ENCODE peak calls at places on chromosomes 16 and 17, in five cellular contexts. F is tibial nerve; J is MM.1S; M is heart left ventricle; D is CD8-positive, alpha-beta T cell. I is an unnamed sample. For H3K27me3, the result is how much of the 10 kb centered on the place peaks cover.

GRCh38 chr16:1225051-1225451 is at the start of gene TPSG1:
- DNase-seq in F (no peak), J (no peak), M (no peak), D (no peak), I (peak)

GRCh38 chr17:80795737-80796136 is 195.9 kb upstream of the CHMP6 start:
- DNase-seq in F (no peak), J (no peak), M (peak), D (no peak), I (no peak)

GRCh38 chr16:72877374-72878028 is 170.4 kb downstream of the ZFHX3 start:
- DNase-seq in F (no peak), J (no peak), M (no peak), D (no peak), I (peak)

GRCh38 chr17:18115517-18115916 is 7.0 kb downstream of the MYO15A start:
- DNase-seq in F (no peak), J (no peak), M (no peak), D (no peak), I (no peak)

GRCh38 chr16:71628810-71629209 is 2.8 kb downstream of the MARVELD3 start:
- DNase-seq in F (no peak), J (no peak), M (no peak), D (no peak), I (peak)

GRCh38 chr16:72172105-72173034 is at the start of gene PMFBP1:
- DNase-seq in F (peak), J (peak), M (peak), D (no peak), I (peak)

GRCh38 chr17:34725008-34725407 is 145.6 kb downstream of the TMEM132E start:
- DNase-seq in F (no peak), J (no peak), M (no peak), D (no peak), I (no peak)

GRCh38 chr16:82203198-82203597 is 33.2 kb upstream of the MPHOSPH6 start:
- DNase-seq in F (no peak), J (no peak), M (no peak), D (no peak), I (no peak)

GRCh38 chr17:75491680-75492079 is 23.7 kb downstream of the CASKIN2 start:
- DNase-seq in F (no peak), J (no peak), M (no peak), D (no peak), I (no peak)

GRCh38 chr17:19978206-19978802 is 676 bp upstream of the AKAP10 start:
- DNase-seq in F (no peak), J (peak), M (no peak), D (peak), I (peak)

GRCh38 chr17:58677204-58677880 is 14.5 kb downstream of the TEX14 start:
- DNase-seq in F (no peak), J (no peak), M (no peak), D (no peak), I (no peak)

GRCh38 chr16:30602595-30603277 is 7.5 kb downstream of the ZNF689 start:
- DNase-seq in F (no peak), J (no peak), M (no peak), D (no peak), I (no peak)

GRCh38 chr17:67570797-67571196 is 146.9 kb upstream of the NOL11 start:
- DNase-seq in F (no peak), J (no peak), M (no peak), D (no peak), I (no peak)

GRCh38 chr16:23082161-23082788 is 67.0 kb downstream of the USP31 start:
- DNase-seq in F (no peak), J (no peak), M (no peak), D (no peak), I (no peak)

GRCh38 chr16:30488764-30489595 is 16.4 kb downstream of the ITGAL start:
- DNase-seq in F (no peak), J (no peak), M (no peak), D (no peak), I (no peak)

GRCh38 chr17:7523033-7523432 is 25.8 kb upstream of the TNFSF12 start:
- DNase-seq in F (peak), J (peak), M (peak), D (peak), I (no peak)

GRCh38 chr17:8698142-8699050 is 46.2 kb downstream of the CCDC42 start:
- DNase-seq in F (no peak), J (no peak), M (peak), D (no peak), I (peak)

GRCh38 chr16:83606486-83607030 is 201.2 kb upstream of the HSBP1 start:
- DNase-seq in F (no peak), J (no peak), M (no peak), D (no peak), I (peak)

GRCh38 chr16:83792391-83792790 is 15.4 kb upstream of the HSBP1 start:
- DNase-seq in F (no peak), J (no peak), M (no peak), D (no peak), I (no peak)

GRCh38 chr17:74759941-74760340 is 11.5 kb downstream of the NHERF1 start:
- DNase-seq in F (no peak), J (no peak), M (no peak), D (peak), I (peak)

GRCh38 chr17:50482110-50482509 is 3.5 kb downstream of the RSAD1 start:
- DNase-seq in F (no peak), J (no peak), M (no peak), D (no peak), I (no peak)

GRCh38 chr16:72284042-72284789 is 112.3 kb upstream of the PMFBP1 start:
- DNase-seq in F (no peak), J (no peak), M (no peak), D (no peak), I (no peak)

GRCh38 chr17:78651551-78651950 is 74.4 kb upstream of the DNAH17 start:
- DNase-seq in F (no peak), J (no peak), M (no peak), D (no peak), I (no peak)

GRCh38 chr16:21224800-21225199 is 8.7 kb upstream of the ANKS4B start:
- DNase-seq in F (no peak), J (no peak), M (no peak), D (no peak), I (no peak)

GRCh38 chr16:21223787-21224186 is 9.7 kb upstream of the ANKS4B start:
- DNase-seq in F (no peak), J (peak), M (no peak), D (no peak), I (no peak)

GRCh38 chr16:21226749-21227148 is 6.8 kb upstream of the ANKS4B start:
- DNase-seq in F (no peak), J (no peak), M (no peak), D (no peak), I (no peak)

GRCh38 chr16:21228473-21228872 is 5.0 kb upstream of the ANKS4B start:
- DNase-seq in F (no peak), J (no peak), M (no peak), D (no peak), I (no peak)

GRCh38 chr16:21227886-21228285 is 5.6 kb upstream of the ANKS4B start:
- DNase-seq in F (no peak), J (no peak), M (no peak), D (no peak), I (no peak)
- H3K27me3 ChIP-seq in F (under half), J (under half), M (under half), D (under half), I (under half)

GRCh38 chr17:48150107-48150463 is 42.5 kb downstream of the SNX11 start:
- DNase-seq in F (no peak), J (no peak), M (no peak), D (no peak), I (no peak)
- H3K27me3 ChIP-seq in F (half or more), J (under half), M (under half), D (under half), I (half or more)

GRCh38 chr17:4741544-4741943 is 1.8 kb upstream of the CXCL16 start:
- DNase-seq in F (no peak), J (no peak), M (no peak), D (no peak), I (no peak)

GRCh38 chr17:4743898-4744297 is 4.2 kb upstream of the CXCL16 start:
- DNase-seq in F (no peak), J (no peak), M (no peak), D (no peak), I (no peak)

GRCh38 chr17:4742629-4743028 is 2.9 kb upstream of the CXCL16 start:
- DNase-seq in F (no peak), J (no peak), M (no peak), D (no peak), I (peak)

GRCh38 chr17:4742133-4742532 is 2.4 kb upstream of the CXCL16 start:
- DNase-seq in F (no peak), J (no peak), M (no peak), D (no peak), I (no peak)

DNA sequence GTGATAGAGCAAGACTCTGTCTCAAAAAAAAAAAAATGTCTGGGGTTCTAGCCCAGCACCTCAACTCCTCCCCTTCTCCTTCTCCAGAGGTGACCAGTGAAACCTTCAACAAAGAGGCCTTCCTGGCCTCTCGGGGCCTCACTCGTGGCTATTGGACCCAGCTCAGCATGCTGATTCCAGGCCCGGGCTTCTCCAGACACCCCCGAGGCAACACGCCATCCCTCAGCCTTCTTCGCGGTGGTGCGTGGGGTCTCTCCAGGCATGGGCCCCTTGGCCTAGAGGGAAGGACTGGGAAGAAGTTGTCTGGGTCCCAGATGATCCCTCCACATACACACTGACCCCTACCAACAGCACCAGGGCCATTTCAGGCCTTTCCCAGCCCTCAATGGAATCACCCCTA is 3.5 kb upstream of the CXCL16 start:
- DNase-seq in F (no peak), J (no peak), M (no peak), D (no peak), I (no peak)
- H3K27me3 ChIP-seq in F (under half), J (under half), M (under half), D (under half), I (under half)

GRCh38 chr16:48105456-48105855 is 50.3 kb downstream of the ABCC12 start:
- DNase-seq in F (no peak), J (no peak), M (no peak), D (no peak), I (no peak)

GRCh38 chr16:48109496-48109895 is 46.3 kb downstream of the ABCC12 start:
- DNase-seq in F (no peak), J (no peak), M (no peak), D (no peak), I (no peak)

GRCh38 chr16:48105976-48106375 is 49.8 kb downstream of the ABCC12 start:
- DNase-seq in F (no peak), J (no peak), M (no peak), D (no peak), I (no peak)

GRCh38 chr16:48102083-48103008 is 53.4 kb downstream of the ABCC12 start:
- DNase-seq in F (no peak), J (no peak), M (no peak), D (no peak), I (no peak)

GRCh38 chr16:48106445-48106844 is 49.3 kb downstream of the ABCC12 start:
- DNase-seq in F (no peak), J (no peak), M (no peak), D (no peak), I (no peak)
- H3K27me3 ChIP-seq in F (under half), J (under half), M (under half), D (under half), I (under half)

DNA sequence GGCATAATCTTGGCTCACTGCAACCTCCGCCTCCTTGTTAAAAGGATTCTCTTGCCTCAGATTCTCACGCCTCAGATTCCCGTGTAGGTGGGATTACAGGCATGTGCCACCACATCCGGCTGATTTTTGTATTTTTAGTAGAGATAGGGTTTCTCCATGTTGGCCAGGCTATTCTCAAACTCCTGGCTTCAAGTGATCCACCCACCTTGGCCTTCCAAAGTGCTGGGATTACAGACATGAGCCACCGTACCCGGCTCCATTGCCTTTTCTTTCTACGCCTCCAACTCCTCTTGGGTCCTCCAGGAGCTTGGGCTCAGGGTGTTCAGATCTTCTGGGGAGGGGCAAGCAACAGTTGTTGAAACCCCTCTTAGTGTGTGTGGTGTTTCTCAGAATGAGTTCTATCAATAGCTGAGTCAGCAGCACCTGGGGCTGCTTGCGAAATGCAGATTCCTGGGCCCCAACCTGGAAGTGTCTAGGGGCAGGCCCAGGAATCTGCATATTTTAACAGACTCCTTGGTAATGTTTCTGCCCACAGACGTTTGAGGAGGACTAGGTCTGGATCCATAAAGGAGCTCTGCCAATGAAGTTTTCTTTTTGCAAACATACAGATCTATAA is 31.4 kb downstream of the SEC14L5 start:
- DNase-seq in F (no peak), J (no peak), M (no peak), D (no peak), I (no peak)
- H3K27me3 ChIP-seq in F (under half), J (half or more), M (under half), D (under half), I (under half)

DNA sequence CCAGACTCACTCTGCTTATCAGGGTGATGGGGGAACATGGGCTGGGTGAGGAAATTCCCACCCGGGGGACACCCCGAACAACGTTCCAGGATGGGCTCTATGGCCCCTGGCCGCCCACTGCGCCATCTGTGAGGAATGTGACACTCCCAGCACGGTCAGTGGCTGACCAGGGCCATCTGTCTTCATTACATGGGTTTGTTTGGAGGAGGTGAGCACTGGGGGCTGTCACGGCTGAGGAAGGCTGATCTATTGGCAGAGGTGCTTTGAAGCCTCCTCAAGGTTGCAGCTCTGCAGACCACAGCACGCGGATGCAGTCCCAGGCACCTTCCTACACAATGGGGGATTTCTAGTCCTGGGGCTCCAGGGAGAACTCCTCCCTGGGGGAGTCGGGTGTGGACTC is 214.1 kb upstream of the FOXF1 start:
- DNase-seq in F (no peak), J (no peak), M (no peak), D (no peak), I (no peak)
- H3K27me3 ChIP-seq in F (half or more), J (half or more), M (under half), D (under half), I (under half)

DNA sequence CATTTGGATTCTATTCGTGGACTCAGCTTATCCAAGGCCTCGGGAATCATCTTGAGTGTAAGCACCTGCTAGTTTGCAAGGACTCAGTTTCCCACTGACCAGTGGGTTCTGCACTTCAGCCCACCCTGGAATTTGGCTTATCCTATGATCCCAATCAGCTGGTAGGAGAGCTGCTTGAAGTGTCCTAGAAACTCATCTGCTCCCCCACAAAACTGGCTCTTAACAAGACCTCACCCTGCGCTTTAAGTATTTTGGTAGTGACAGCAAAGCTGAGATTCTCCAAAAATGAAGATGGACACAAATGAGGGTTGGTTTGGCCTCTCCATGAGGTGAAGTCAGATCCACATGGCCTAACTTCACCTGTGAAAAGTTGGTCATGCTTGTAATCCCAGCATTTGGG is 57.3 kb downstream of the NDE1 start:
- DNase-seq in F (no peak), J (no peak), M (no peak), D (no peak), I (no peak)
- H3K27me3 ChIP-seq in F (under half), J (under half), M (under half), D (under half), I (under half)

DNA sequence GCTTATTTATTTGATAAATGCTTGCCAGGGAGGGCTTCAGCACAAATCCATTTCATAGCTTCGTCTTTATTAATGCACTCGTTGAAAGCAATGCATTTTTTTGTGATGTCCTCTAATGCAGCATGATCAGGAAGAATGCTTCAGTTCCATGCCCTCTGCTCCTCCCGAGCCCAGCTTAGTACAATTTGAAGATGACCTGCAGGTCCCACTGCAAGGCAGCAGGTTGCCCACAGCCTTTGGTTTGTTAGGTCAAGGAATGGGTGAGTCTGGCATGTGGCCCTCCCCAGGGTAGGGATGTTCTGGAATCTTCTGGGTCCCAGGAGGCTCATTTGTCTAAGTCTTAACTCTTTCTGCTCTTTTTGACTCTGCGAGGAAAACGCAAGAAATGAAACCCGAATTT is 49.4 kb upstream of the MARCHF10 start:
- DNase-seq in F (no peak), J (no peak), M (no peak), D (no peak), I (no peak)
- H3K27me3 ChIP-seq in F (under half), J (under half), M (under half), D (under half), I (under half)

GRCh38 chr16:29256501-29256981 is 150.0 kb downstream of the NPIPB11 start:
- DNase-seq in F (no peak), J (no peak), M (no peak), D (no peak), I (no peak)
- H3K27me3 ChIP-seq in F (under half), J (under half), M (under half), D (under half), I (under half)